ENCODE peak calls at places on chromosome 10, in six cellular contexts. T is mucosa of descending colon, W is sigmoid colon, K is AG04449, L is heart left ventricle, H is cardiac fibroblast. R is an unnamed sample.
A peak's percentile ranks its signal among the peaks of the same experiment; 100 is the strongest.

GRCh38 chr10:117477961-117478670 is 64.4 kb upstream of the EMX2 start:
- DNase-seq in H (peak; percentile 79), W (no peak), T (no peak), L (no peak), K (peak; percentile 82), R (peak; percentile 70)

GRCh38 chr10:17024461-17024860 is 105.2 kb downstream of the CUBN start:
- DNase-seq in H (no peak), K (no peak), T (no peak), L (no peak), W (no peak), R (no peak)

GRCh38 chr10:803041-803741 is 113.7 kb upstream of the DIP2C start:
- DNase-seq in K (no peak), L (no peak), H (no peak), T (peak; percentile 44), W (peak; percentile 60), R (no peak)

GRCh38 chr10:4590807-4591206 is 235.2 kb upstream of the AKR1E2 start:
- DNase-seq in H (no peak), L (no peak), K (no peak), T (no peak), W (no peak), R (no peak)

GRCh38 chr10:29443745-29444523 is 155.1 kb downstream of the LYZL1 start:
- DNase-seq in H (peak; percentile 52), T (no peak), L (no peak), W (no peak), K (no peak), R (no peak)

GRCh38 chr10:107232013-107232412 is 67.5 kb upstream of the SORCS1 start:
- DNase-seq in K (no peak), T (no peak), L (no peak), H (no peak), W (no peak), R (no peak)

GRCh38 chr10:93376372-93377296 is 105.5 kb downstream of the MYOF start:
- DNase-seq in T (peak; percentile 50), W (peak; percentile 87), L (peak; percentile 37), K (peak; percentile 67), H (peak; percentile 94), R (peak; percentile 95)

GRCh38 chr10:6407034-6407721 is 172.9 kb downstream of the PRKCQ start:
- DNase-seq in T (no peak), H (no peak), L (no peak), W (no peak), K (no peak), R (no peak)

GRCh38 chr10:944034-944831 is 12.7 kb upstream of the LARP4B start:
- DNase-seq in L (peak; percentile 73), H (peak; percentile 28), K (peak; percentile 7), W (peak; percentile 77), T (peak; percentile 82), R (peak; percentile 44)

GRCh38 chr10:6722616-6723004 is 142.5 kb upstream of the PRKCQ start:
- DNase-seq in L (no peak), T (no peak), W (no peak), H (peak; percentile 35), K (no peak), R (peak; percentile 57)

GRCh38 chr10:14035506-14035905 is 295.2 kb downstream of the FRMD4A start:
- DNase-seq in L (no peak), K (no peak), W (no peak), H (no peak), T (no peak), R (no peak)

GRCh38 chr10:68239596-68240150 is 7.8 kb upstream of the ATOH7 start:
- DNase-seq in W (no peak), H (no peak), T (no peak), L (no peak), K (no peak), R (no peak)

GRCh38 chr10:70702193-70702763 is 30.0 kb downstream of the ADAMTS14 start:
- DNase-seq in K (no peak), H (no peak), T (no peak), L (no peak), W (no peak), R (no peak)

GRCh38 chr10:13536674-13537366 is 8.0 kb upstream of the BEND7 start:
- DNase-seq in W (no peak), L (peak; percentile 58), K (no peak), H (peak; percentile 41), T (peak; percentile 44), R (peak; percentile 17)

GRCh38 chr10:71337219-71337625 is 18.2 kb downstream of the SLC29A3 start:
- DNase-seq in L (no peak), W (no peak), H (no peak), K (no peak), T (no peak), R (no peak)

GRCh38 chr10:128064615-128065580 is 61.3 kb downstream of the MKI67 start:
- DNase-seq in H (peak; percentile 82), T (no peak), K (peak; percentile 26), L (peak; percentile 79), W (peak; percentile 91), R (peak; percentile 31)

GRCh38 chr10:14740684-14741247 is 33.9 kb downstream of the FAM107B start:
- DNase-seq in L (no peak), T (no peak), H (no peak), W (no peak), K (no peak), R (no peak)

GRCh38 chr10:34866848-34867247 is 51.8 kb upstream of the PARD3 start:
- DNase-seq in L (no peak), H (no peak), T (peak; percentile 52), K (no peak), W (no peak), R (no peak)

GRCh38 chr10:115762029-115762428 is 511.0 kb downstream of the GFRA1 start:
- DNase-seq in H (no peak), W (no peak), K (peak; percentile 24), L (no peak), T (no peak), R (peak; percentile 42)

GRCh38 chr10:88918506-88918905 is 34.1 kb downstream of the ACTA2 start:
- DNase-seq in L (no peak), H (no peak), W (no peak), K (no peak), T (no peak), R (no peak)

GRCh38 chr10:17019696-17020095 is 109.9 kb downstream of the CUBN start:
- DNase-seq in K (no peak), H (no peak), W (no peak), T (no peak), L (no peak), R (no peak)

DNA sequence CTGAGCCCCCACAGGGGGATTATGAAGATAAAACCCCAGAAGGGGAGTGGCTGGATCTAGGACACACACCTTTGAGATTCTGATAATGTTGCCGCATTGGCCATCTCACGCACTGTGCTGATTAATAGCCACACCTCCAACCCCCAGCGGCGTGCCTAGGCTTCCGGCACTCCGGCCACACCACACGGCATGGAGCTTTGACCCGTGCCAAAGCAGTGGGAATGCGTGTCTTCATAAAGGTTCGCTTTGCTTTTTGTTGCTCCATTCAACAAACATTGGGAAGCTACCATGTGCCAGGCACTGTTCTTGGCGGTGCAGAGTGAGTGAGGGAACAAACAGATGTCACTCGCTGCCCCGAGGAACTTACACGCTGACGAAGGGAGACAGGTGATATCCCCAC is 117.6 kb downstream of the TCERG1L start:
- DNase-seq in W (no peak), T (no peak), H (no peak), L (no peak), K (no peak), R (no peak)
- TF ChIP-seq CTCF in W (no peak), T (no peak), H (no peak), L (no peak), K (no peak), R (no peak)

GRCh38 chr10:101779544-101780186 is 3.6 kb downstream of the NPM3 start:
- DNase-seq in L (peak; percentile 81), W (peak; percentile 88), H (peak; percentile 72), T (peak; percentile 87), K (no peak), R (peak; percentile 56)
- TF ChIP-seq CTCF in L (peak; percentile 88), W (peak; percentile 52), H (peak; percentile 73), T (peak; percentile 92), K (peak; percentile 96), R (peak; percentile 83)

GRCh38 chr10:86349474-86349873 is 17.1 kb downstream of the GRID1 start:
- DNase-seq in W (no peak), H (no peak), K (no peak), L (peak; percentile 26), T (peak; percentile 22), R (no peak)
- TF ChIP-seq CTCF in W (no peak), H (peak; percentile 3), K (peak; percentile 46), L (peak; percentile 26), T (no peak), R (peak; percentile 33)

GRCh38 chr10:95908450-95908849 is 675 bp downstream of the CC2D2B start:
- DNase-seq in W (no peak), T (no peak), H (no peak), K (no peak), L (no peak), R (no peak)

GRCh38 chr10:95909591-95909990 is 1.8 kb downstream of the CC2D2B start:
- DNase-seq in K (no peak), T (no peak), H (no peak), L (no peak), W (no peak), R (no peak)

GRCh38 chr10:95907454-95908253 is at the start of gene CC2D2B:
- DNase-seq in T (peak; percentile 85), L (peak; percentile 84), K (no peak), W (peak; percentile 90), H (peak; percentile 84), R (peak; percentile 79)

GRCh38 chr10:95906675-95907453 is 911 bp upstream of the CC2D2B start:
- DNase-seq in L (no peak), W (peak; percentile 73), H (peak; percentile 70), K (no peak), T (no peak), R (peak; percentile 69)
- TF ChIP-seq CTCF in L (no peak), W (no peak), H (peak; percentile 36), K (peak; percentile 8), T (no peak), R (peak; percentile 44)

DNA sequence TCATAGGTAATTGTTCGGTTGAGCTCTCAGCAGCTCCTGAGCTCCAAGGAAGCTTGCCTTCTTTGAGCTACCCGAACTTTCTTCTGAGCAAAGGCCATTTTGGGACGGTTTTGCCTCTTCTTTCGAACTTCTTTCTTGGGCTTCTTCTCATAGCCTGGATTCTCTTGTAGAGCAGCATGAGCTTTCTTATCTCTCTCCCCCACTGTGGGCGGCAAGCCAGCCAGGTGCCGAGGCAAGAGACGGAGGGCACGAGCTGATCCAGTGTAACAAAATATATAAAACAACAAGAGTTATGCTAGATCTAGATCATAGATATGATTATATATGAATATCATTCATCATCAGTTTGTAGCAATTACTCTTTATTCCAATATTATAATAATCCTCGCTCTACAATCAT is 16.5 kb upstream of the KNDC1 start:
- DNase-seq in T (no peak), H (no peak), K (no peak), W (no peak), L (peak; percentile 19), R (no peak)
- TF ChIP-seq CTCF in T (no peak), H (no peak), K (no peak), W (no peak), L (no peak), R (no peak)

R was measured in fibroblast of the aortic adventitia.